ENCODE peak calls at places on chromosome 22, in nine cellular contexts. F is OCI-LY7, I is endodermal cell, Y is heart left ventricle, P is adrenal gland, T is GM12878, V is lung, K is ovary, X is DND-41. O is an unnamed sample.

GRCh38 chr22:46522743-46523300 is 14.6 kb downstream of the CELSR1 start:
- DNase-seq in F (no peak), P (no peak), T (no peak), V (no peak), X (no peak), I (peak; percentile 52), Y (no peak), K (no peak), O (no peak)

GRCh38 chr22:25013634-25014033 is 61.1 kb downstream of the KIAA1671 start:
- DNase-seq in X (no peak), T (no peak), Y (peak; percentile 38), P (peak; percentile 68), I (no peak), K (no peak), F (no peak), V (no peak), O (peak; percentile 85)

GRCh38 chr22:45072322-45072903 is 62.6 kb upstream of the PHF21B start:
- DNase-seq in K (no peak), F (no peak), V (no peak), X (no peak), I (peak; percentile 95), Y (no peak), T (no peak), P (peak; percentile 33), O (no peak)

GRCh38 chr22:46734830-46735453 is 3.1 kb downstream of the CERK start:
- DNase-seq in X (peak; percentile 27), T (peak; percentile 56), Y (peak; percentile 52), F (peak; percentile 88), V (peak; percentile 63), P (no peak), K (no peak), I (no peak), O (peak; percentile 72)

GRCh38 chr22:29187831-29188230 is 17.9 kb upstream of the EMID1 start:
- DNase-seq in V (no peak), T (no peak), X (no peak), I (no peak), Y (no peak), K (no peak), P (no peak), F (no peak), O (no peak)

GRCh38 chr22:48485144-48486135 is 1342.2 kb downstream of the BRD1 start:
- DNase-seq in Y (no peak), T (no peak), I (peak; percentile 52), V (no peak), X (no peak), F (no peak), P (no peak), K (no peak), O (no peak)

GRCh38 chr22:48197189-48197690 is 1434.8 kb downstream of the TBC1D22A start:
- DNase-seq in K (no peak), X (no peak), V (peak; percentile 25), F (no peak), Y (no peak), T (no peak), P (no peak), I (no peak), O (no peak)

GRCh38 chr22:32801436-32802290 is at the start of gene TIMP3:
- DNase-seq in T (no peak), K (peak; percentile 78), P (peak; percentile 86), Y (peak; percentile 91), V (peak; percentile 76), X (no peak), F (no peak), I (peak; percentile 94), O (peak; percentile 78)

GRCh38 chr22:27993774-27994350 is 74.8 kb upstream of the PITPNB start:
- DNase-seq in V (no peak), K (peak; percentile 8), X (no peak), F (no peak), T (no peak), I (no peak), P (peak; percentile 10), Y (no peak), O (no peak)

GRCh38 chr22:46590334-46590733 is 29.9 kb upstream of the GRAMD4 start:
- DNase-seq in Y (peak; percentile 78), P (no peak), I (peak; percentile 68), T (no peak), V (no peak), K (no peak), X (no peak), F (no peak), O (peak; percentile 54)

GRCh38 chr22:38043151-38044039 is 13.8 kb upstream of the PICK1 start:
- DNase-seq in I (no peak), Y (no peak), V (no peak), T (no peak), F (peak; percentile 12), K (no peak), P (no peak), X (no peak), O (no peak)

GRCh38 chr22:28171135-28171534 is 252.1 kb upstream of the PITPNB start:
- DNase-seq in K (no peak), F (no peak), T (no peak), V (no peak), Y (no peak), I (no peak), P (no peak), X (no peak), O (no peak)

GRCh38 chr22:38696606-38697005 is 4.1 kb downstream of the JOSD1 start:
- DNase-seq in Y (no peak), P (peak; percentile 72), X (no peak), F (no peak), K (no peak), T (no peak), V (no peak), I (no peak), O (no peak)

GRCh38 chr22:49825436-49825835 is 2.2 kb downstream of the BRD1 start:
- DNase-seq in I (no peak), F (no peak), T (no peak), P (no peak), K (no peak), V (no peak), Y (no peak), X (no peak), O (no peak)

GRCh38 chr22:29255064-29255621 is 12.6 kb downstream of the RHBDD3 start:
- DNase-seq in P (no peak), Y (no peak), V (no peak), K (no peak), T (no peak), F (no peak), I (no peak), X (no peak), O (no peak)

DNA sequence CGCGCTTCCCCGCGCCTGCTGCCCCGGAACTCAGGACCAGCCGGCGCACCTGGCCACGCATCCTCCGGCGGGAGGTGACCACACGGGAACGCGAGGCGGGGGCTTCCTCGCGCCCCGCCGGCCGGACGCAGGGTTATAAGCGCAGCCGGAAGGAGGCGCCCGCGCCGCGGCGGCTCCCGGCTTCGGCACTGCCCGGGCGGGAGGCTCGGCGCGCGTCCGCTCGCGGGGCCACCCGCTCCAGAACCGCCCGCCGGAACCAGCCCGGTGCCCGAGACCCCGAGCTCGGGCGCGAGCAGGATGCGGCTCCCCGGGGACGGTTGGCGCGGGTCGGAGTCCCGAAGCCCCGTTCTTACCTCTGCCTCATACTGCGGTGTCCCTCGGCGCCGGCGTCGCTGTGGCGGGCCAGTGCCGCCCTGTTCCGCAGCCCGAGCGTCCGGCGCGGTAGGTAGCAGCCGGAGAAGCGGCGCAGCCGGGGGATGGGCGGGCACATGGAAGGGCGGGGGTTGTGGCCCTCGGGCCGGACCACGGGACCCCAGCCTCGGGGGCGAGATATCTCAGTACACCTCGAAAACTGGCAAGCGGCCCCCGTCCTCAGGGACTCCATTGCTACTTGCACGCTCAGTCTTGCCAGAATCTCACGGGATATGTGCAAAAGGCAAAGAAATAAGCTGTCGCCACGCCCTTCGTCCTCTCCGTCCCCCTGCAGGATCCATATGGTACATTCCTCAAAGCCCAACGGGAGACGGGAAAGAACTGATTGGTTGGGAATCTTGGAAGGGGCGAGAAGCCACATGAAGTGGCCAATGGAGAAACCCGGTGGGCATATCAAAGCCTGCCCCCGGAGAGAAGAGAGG is 23.1 kb downstream of the MICAL3 start:
- DNase-seq in F (peak; percentile 99), X (peak; percentile 93), V (peak; percentile 81), T (peak; percentile 75), P (peak; percentile 95), I (peak; percentile 94), Y (peak; percentile 92), K (peak; percentile 92), O (peak; percentile 92)
- H3K4me1 ChIP-seq in F (peaks cover 79% of the 10 kb centered on the region), X (peaks cover 31% of the 10 kb centered on the region), V (peaks cover 10% of the 10 kb centered on the region), T (peaks cover 32% of the 10 kb centered on the region), P (peaks cover 21% of the 10 kb centered on the region), I (no peaks in the 10 kb centered on the region), Y (peaks cover 23% of the 10 kb centered on the region), K (peaks cover 5% of the 10 kb centered on the region), O (peaks cover 14% of the 10 kb centered on the region)

GRCh38 chr22:30386960-30387848 is at the start of gene RNF215:
- DNase-seq in K (peak; percentile 93), T (no peak), F (peak; percentile 86), V (peak; percentile 79), I (peak; percentile 98), Y (peak; percentile 89), P (peak; percentile 66), X (peak; percentile 81), O (peak; percentile 84)
- TF ChIP-seq CTCF in K (peak; percentile 93), T (peak; percentile 86), F (peak; percentile 82), V (peak; percentile 90), I (peak; percentile 96), Y (peak; percentile 99), P (peak; percentile 84), X (peak; percentile 89), O (peak; percentile 94)

DNA sequence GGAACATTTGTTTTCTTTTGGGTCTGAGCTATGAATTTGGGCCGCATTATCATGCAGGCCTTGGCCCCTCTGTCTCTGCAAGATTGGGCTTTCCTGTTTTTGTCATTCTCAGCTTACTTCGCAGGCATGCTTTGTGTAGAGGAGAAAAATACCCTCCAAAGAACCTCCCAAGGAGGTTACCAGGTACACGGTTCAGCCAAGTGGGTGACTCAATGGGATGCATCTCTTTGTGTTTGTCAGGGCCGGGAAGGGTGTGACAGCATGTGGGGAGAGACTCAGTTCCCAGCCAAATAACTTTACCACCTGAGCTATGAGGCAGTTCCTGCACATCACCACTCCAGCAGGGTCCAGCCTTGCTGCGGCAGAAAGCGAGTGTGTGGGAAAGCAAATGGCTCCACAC is 47.8 kb upstream of the CLDN5 start:
- DNase-seq in P (no peak), T (no peak), I (no peak), F (no peak), X (no peak), K (no peak), Y (peak; percentile 43), V (no peak), O (no peak)
- H3K4me3 ChIP-seq in P (no peak overlapping the region), T (no peak overlapping the region), I (no peak overlapping the region), F (no peak overlapping the region), X (no peak overlapping the region), K (no peak overlapping the region), Y (no peak overlapping the region), V (no peak overlapping the region), O (no peak overlapping the region)

GRCh38 chr22:35756722-35757121 is 39.0 kb downstream of the APOL5 start:
- DNase-seq in F (no peak), P (no peak), X (no peak), I (no peak), Y (no peak), V (no peak), K (no peak), T (no peak), O (no peak)
- H3K4me1 ChIP-seq in F (peaks cover 72% of the 10 kb centered on the region), P (peaks cover 6% of the 10 kb centered on the region), X (no peaks in the 10 kb centered on the region), I (no peaks in the 10 kb centered on the region), Y (peaks cover 21% of the 10 kb centered on the region), V (peaks cover 2% of the 10 kb centered on the region), K (no peaks in the 10 kb centered on the region), T (peaks cover 5% of the 10 kb centered on the region), O (no peaks in the 10 kb centered on the region)